ENCODE peak calls at places on chromosomes 2 and 18, in ten cellular contexts. R is heart left ventricle, W is pancreas, S is astrocyte, Y is AG04450, A is ovary, V is transverse colon, T is mesendoderm, F is fibroblast of lung, L is neuronal stem cell. Q is an unnamed sample.

GRCh38 chr2:119174216-119174992 is 15.9 kb upstream of the C1QL2 start:
- DNase-seq in R (no peak), W (peak; percentile 12), S (no peak), Y (no peak), A (no peak), V (peak; percentile 52), T (peak; percentile 65), F (no peak), L (peak; percentile 27), Q (no peak)

GRCh38 chr2:75276093-75277055 is 77.1 kb upstream of the TACR1 start:
- DNase-seq in R (no peak), W (no peak), S (peak; percentile 73), Y (no peak), A (no peak), V (no peak), T (peak; percentile 74), F (peak; percentile 80), L (no peak), Q (no peak)

GRCh38 chr18:46098616-46098933 is 479 bp upstream of the ATP5F1A start:
- DNase-seq in R (no peak), W (no peak), S (no peak), Y (no peak), A (no peak), V (no peak), T (no peak), F (no peak), L (no peak), Q (no peak)

GRCh38 chr18:11980148-11980554 is 1.2 kb upstream of the IMPA2 start:
- DNase-seq in R (no peak), W (no peak), S (no peak), Y (no peak), A (no peak), V (no peak), T (no peak), F (no peak), L (no peak), Q (no peak)

GRCh38 chr2:197028230-197028629 is 101.7 kb upstream of the PGAP1 start:
- DNase-seq in R (no peak), W (no peak), S (peak; percentile 84), Y (peak; percentile 26), A (no peak), V (no peak), T (peak; percentile 69), F (peak; percentile 88), L (no peak), Q (no peak)

GRCh38 chr2:75481041-75481836 is 79.5 kb downstream of the EVA1A start:
- DNase-seq in R (no peak), W (no peak), S (no peak), Y (no peak), A (no peak), V (no peak), T (peak; percentile 43), F (peak; percentile 24), L (no peak), Q (no peak)

GRCh38 chr18:60372598-60372997 is at the start of gene MC4R:
- DNase-seq in R (peak; percentile 22), W (no peak), S (peak; percentile 74), Y (peak; percentile 58), A (no peak), V (peak; percentile 17), T (peak; percentile 48), F (peak; percentile 80), L (peak; percentile 11), Q (peak; percentile 51)

GRCh38 chr2:190376591-190377245 is 31.4 kb upstream of the MFSD6 start:
- DNase-seq in R (no peak), W (no peak), S (no peak), Y (no peak), A (no peak), V (no peak), T (no peak), F (no peak), L (no peak), Q (no peak)

GRCh38 chr18:813405-814071 is 1.5 kb upstream of the YES1 start:
- DNase-seq in R (no peak), W (no peak), S (no peak), Y (no peak), A (no peak), V (no peak), T (no peak), F (no peak), L (no peak), Q (no peak)

GRCh38 chr2:70767094-70767698 is 804 bp downstream of the ADD2 start:
- DNase-seq in R (no peak), W (no peak), S (no peak), Y (no peak), A (no peak), V (no peak), T (peak; percentile 75), F (no peak), L (no peak), Q (peak; percentile 51)

GRCh38 chr2:70766357-70767093 is 1.5 kb downstream of the ADD2 start:
- DNase-seq in R (no peak), W (no peak), S (no peak), Y (no peak), A (no peak), V (no peak), T (no peak), F (no peak), L (no peak), Q (no peak)

GRCh38 chr2:70769450-70769849 is 1.4 kb upstream of the ADD2 start:
- DNase-seq in R (no peak), W (no peak), S (no peak), Y (no peak), A (no peak), V (no peak), T (no peak), F (no peak), L (no peak), Q (no peak)

GRCh38 chr2:70768585-70769085 is 635 bp upstream of the ADD2 start:
- DNase-seq in R (no peak), W (no peak), S (no peak), Y (no peak), A (no peak), V (no peak), T (peak; percentile 28), F (no peak), L (no peak), Q (no peak)

DNA sequence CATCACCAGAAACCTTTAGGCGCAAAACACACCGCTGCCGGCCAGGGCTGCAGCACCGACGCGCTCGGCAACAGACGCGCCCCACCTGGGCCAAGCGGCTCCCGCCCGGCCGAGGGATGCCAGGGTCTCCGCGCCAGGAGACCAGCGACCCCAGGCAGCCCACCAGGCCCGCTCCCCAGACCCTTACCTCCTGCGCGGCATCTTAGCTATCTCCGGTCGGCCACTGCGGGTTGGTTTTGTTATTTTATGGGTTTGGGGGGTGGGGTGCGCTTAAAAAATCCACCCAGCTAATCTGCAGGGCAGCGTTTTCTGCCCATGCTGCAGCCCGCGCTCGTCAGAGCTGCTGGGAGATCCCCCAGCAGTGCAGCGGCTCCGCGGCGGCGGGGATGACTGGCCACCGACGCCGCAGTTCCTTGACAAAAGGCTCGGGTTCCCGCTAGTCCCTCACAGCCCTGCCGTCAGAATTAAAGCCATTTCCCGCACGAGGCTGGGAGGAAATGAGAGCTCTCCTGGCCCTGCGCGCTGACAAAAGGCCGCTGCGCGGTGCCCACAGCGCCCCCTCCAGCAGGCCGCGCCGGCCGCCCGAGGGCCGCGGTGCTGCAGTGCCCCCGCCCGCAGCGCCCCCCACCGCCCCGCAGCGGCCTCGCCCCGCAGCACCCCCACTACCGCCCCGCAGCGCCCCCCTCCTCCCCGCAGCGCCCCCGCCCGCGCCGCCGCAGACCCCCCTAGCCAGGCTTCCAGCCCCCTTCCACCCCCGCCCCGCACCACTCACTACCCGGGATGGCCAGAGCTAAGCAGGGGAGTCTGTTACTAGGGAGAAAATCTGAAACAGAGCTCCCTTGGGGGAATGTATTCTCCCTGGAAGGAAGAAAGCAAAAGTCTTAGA is at the start of gene ADD2:
- DNase-seq in R (peak; percentile 45), W (peak; percentile 21), S (peak; percentile 46), Y (no peak), A (peak; percentile 12), V (peak; percentile 9), T (peak; percentile 91), F (peak; percentile 62), L (peak; percentile 70), Q (peak; percentile 20)
- H3K27me3 ChIP-seq in R (peaks cover 5% of the 10 kb centered on the region), W (no peaks in the 10 kb centered on the region), S (peaks cover 33% of the 10 kb centered on the region), Y (peaks cover 45% of the 10 kb centered on the region), A (no peaks in the 10 kb centered on the region), V (peaks cover 94% of the 10 kb centered on the region), T (no peaks in the 10 kb centered on the region), F (peaks cover 32% of the 10 kb centered on the region), L (no peaks in the 10 kb centered on the region), Q (peaks cover 3% of the 10 kb centered on the region)

GRCh38 chr2:217856159-217856558 is 146.6 kb downstream of the TNS1 start:
- DNase-seq in R (no peak), W (no peak), S (no peak), Y (no peak), A (no peak), V (no peak), T (no peak), F (no peak), L (no peak), Q (peak; percentile 41)
- H3K27ac ChIP-seq in R (peak overlapping the region; percentile 88), W (no peak overlapping the region), S (no peak overlapping the region), Y (no peak overlapping the region), A (no peak overlapping the region), V (no peak overlapping the region), T (no peak overlapping the region), F (no peak overlapping the region), L (no peak overlapping the region), Q (peak overlapping the region; percentile 6)

DNA sequence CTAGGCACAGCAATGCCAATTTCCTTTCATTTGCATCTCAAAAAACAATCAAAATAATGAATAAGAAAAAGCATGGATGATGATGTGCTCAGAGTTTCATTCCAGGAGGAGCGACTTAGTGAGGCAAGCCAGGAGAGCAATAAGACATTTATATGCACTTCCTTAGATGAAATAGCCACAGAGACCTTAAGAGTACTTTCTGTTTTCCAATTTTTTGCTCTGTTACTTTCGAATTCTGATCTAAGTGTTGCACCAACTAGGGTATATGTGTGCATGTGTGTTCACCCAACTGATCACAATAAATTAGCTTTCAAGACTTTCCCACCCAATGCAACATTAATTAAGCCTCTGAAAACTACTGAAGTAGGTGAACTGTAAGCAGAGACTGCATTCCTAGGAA is 709 bp downstream of the RAB27B start:
- DNase-seq in R (no peak), W (no peak), S (no peak), Y (no peak), A (no peak), V (no peak), T (no peak), F (no peak), L (no peak), Q (no peak)
- H3K4me3 ChIP-seq in R (peak overlapping the region; percentile 45), W (peak overlapping the region; percentile 59), S (peak overlapping the region; percentile 74), Y (peak overlapping the region; percentile 74), A (peak overlapping the region; percentile 46), V (peak overlapping the region; percentile 39), T (no peak overlapping the region), F (peak overlapping the region; percentile 68), L (peak overlapping the region; percentile 41), Q (peak overlapping the region; percentile 30)

DNA sequence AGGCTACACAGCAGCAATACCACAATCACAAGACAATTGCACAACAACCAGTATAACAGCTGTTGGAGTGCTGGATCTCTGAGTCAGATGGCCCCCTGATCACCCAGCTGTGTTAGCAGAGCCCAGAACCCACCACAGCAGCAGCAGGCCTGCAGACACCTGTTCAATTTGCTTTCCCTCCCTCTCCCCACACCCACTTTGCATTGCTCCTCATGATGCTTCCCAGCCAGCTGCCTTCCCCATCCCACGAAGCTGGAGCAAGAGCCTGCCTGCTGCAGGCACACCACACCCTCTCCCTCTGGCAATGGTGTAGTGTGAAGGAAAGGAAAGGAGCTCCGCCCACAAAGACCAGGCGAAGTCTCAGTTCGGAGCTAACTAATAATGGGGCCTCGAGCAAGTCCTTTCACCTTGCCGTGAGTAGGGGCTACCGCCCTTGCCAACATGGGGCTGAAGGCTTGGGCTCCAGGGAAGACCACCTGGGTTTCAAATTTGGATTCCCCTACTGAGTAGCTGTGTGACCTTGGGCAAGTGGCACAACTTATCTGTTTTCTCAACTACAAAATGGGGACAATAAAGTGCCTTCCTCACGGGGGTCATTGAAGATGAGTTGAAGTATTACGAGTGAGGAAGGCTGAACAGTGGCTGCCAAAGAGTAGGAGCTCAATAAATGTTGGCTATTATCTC is 19.5 kb upstream of the ZBTB7C start:
- DNase-seq in R (peak; percentile 56), W (no peak), S (no peak), Y (no peak), A (no peak), V (no peak), T (no peak), F (no peak), L (no peak), Q (no peak)
- H3K27me3 ChIP-seq in R (no peaks in the 10 kb centered on the region), W (no peaks in the 10 kb centered on the region), S (peaks cover 40% of the 10 kb centered on the region), Y (peaks cover 32% of the 10 kb centered on the region), A (no peaks in the 10 kb centered on the region), V (peaks cover 26% of the 10 kb centered on the region), T (peaks cover 1% of the 10 kb centered on the region), F (peaks cover 12% of the 10 kb centered on the region), L (no peaks in the 10 kb centered on the region), Q (peaks cover 2% of the 10 kb centered on the region)

Q was measured in right cardiac atrium.